ENCODE peak calls at places on chromosomes 12 and 14, in five cellular contexts. W is cardiac fibroblast, E is fibroblast of mammary gland, F is neural crest cell, X is GM13976. M is an unnamed sample.

GRCh38 chr14:91367173-91368171 is 50.1 kb downstream of the CCDC88C start:
- DNase-seq in W (peak), E (no peak), F (no peak), X (peak), M (peak)

GRCh38 chr12:48880647-48881046 is 15.0 kb upstream of the RND1 start:
- DNase-seq in W (no peak), E (no peak), F (no peak), X (no peak), M (no peak)

GRCh38 chr12:30862486-30862885 is 64.1 kb upstream of the TSPAN11 start:
- DNase-seq in W (peak), E (peak), F (no peak), X (no peak), M (no peak)

GRCh38 chr12:99035776-99036175 is 390.7 kb downstream of the APAF1 start:
- DNase-seq in W (no peak), E (no peak), F (no peak), X (no peak), M (no peak)

GRCh38 chr12:50764116-50764860 is 387 bp downstream of the ATF1 start:
- DNase-seq in W (peak), E (peak), F (peak), X (no peak), M (no peak)

GRCh38 chr14:50117456-50117855 is 1.1 kb upstream of the VCPKMT start:
- DNase-seq in W (no peak), E (no peak), F (no peak), X (no peak), M (no peak)

GRCh38 chr12:76441016-76441415 is 92.8 kb upstream of the BBS10 start:
- DNase-seq in W (no peak), E (no peak), F (no peak), X (no peak), M (no peak)

GRCh38 chr14:70692210-70692609 is 50.5 kb downstream of the TTC9 start:
- DNase-seq in W (no peak), E (no peak), F (no peak), X (no peak), M (no peak)

GRCh38 chr14:59187802-59188460 is 536 bp upstream of the DAAM1 start:
- DNase-seq in W (peak), E (no peak), F (peak), X (no peak), M (peak)

GRCh38 chr12:132222096-132222807 is 78.0 kb downstream of the NOC4L start:
- DNase-seq in W (peak), E (no peak), F (no peak), X (no peak), M (peak)

GRCh38 chr12:89236237-89236636 is 116.1 kb downstream of the DUSP6 start:
- DNase-seq in W (peak), E (peak), F (no peak), X (no peak), M (no peak)

GRCh38 chr14:34453226-34453625 is 8.8 kb downstream of the SPTSSA start:
- DNase-seq in W (no peak), E (no peak), F (no peak), X (no peak), M (no peak)

GRCh38 chr14:33897878-33898535 is 52.9 kb downstream of the EGLN3 start:
- DNase-seq in W (no peak), E (no peak), F (no peak), X (no peak), M (no peak)

GRCh38 chr12:109461049-109461845 is 15.9 kb downstream of the KCTD10 start:
- DNase-seq in W (peak), E (peak), F (no peak), X (peak), M (no peak)

GRCh38 chr12:68042212-68042699 is 53.0 kb downstream of the IFNG-AS1 start:
- DNase-seq in W (no peak), E (peak), F (no peak), X (peak), M (peak)

GRCh38 chr12:52380271-52380694 is 5.2 kb downstream of the KRT84 start:
- DNase-seq in W (peak), E (peak), F (peak), X (no peak), M (peak)

GRCh38 chr12:131105736-131106356 is 152.1 kb downstream of the ADGRD1 start:
- DNase-seq in W (no peak), E (no peak), F (no peak), X (no peak), M (peak)

GRCh38 chr12:79056775-79057174 is 192.2 kb downstream of the SYT1 start:
- DNase-seq in W (peak), E (peak), F (no peak), X (no peak), M (no peak)

GRCh38 chr12:27817761-27818160 is 37.7 kb upstream of the MANSC4 start:
- DNase-seq in W (no peak), E (no peak), F (no peak), X (no peak), M (no peak)

GRCh38 chr14:58243790-58244555 is 670 bp upstream of the PSMA3 start:
- DNase-seq in W (peak), E (peak), F (no peak), X (no peak), M (no peak)

GRCh38 chr12:124454735-124455134 is 112.7 kb downstream of the NCOR2 start:
- DNase-seq in W (peak), E (peak), F (no peak), X (no peak), M (no peak)

GRCh38 chr14:106094654-106095189 is 568.3 kb downstream of the TMEM121 start:
- DNase-seq in W (peak), E (no peak), F (no peak), X (peak), M (no peak)
- TF ChIP-seq CTCF in W (peak), E (no peak), F (peak), X (peak), M (no peak)

GRCh38 chr12:94649349-94650142 is 811 bp downstream of the TMCC3 start:
- DNase-seq in W (peak), E (peak), F (peak), X (peak), M (peak)
- TF ChIP-seq CTCF in W (no peak), E (no peak), F (peak), X (peak), M (peak)

GRCh38 chr12:12520278-12520677 is 42.4 kb downstream of the DUSP16 start:
- DNase-seq in W (no peak), E (no peak), F (no peak), X (no peak), M (no peak)

GRCh38 chr12:12521044-12521485 is 41.6 kb downstream of the DUSP16 start:
- DNase-seq in W (no peak), E (no peak), F (peak), X (no peak), M (no peak)

GRCh38 chr12:12524128-12524527 is 38.5 kb downstream of the DUSP16 start:
- DNase-seq in W (no peak), E (no peak), F (no peak), X (no peak), M (no peak)

GRCh38 chr12:12521923-12522322 is 40.7 kb downstream of the DUSP16 start:
- DNase-seq in W (no peak), E (no peak), F (no peak), X (no peak), M (no peak)

GRCh38 chr12:12523229-12523628 is 39.4 kb downstream of the DUSP16 start:
- DNase-seq in W (no peak), E (no peak), F (no peak), X (no peak), M (no peak)
- TF ChIP-seq CTCF in W (no peak), E (no peak), F (no peak), X (no peak), M (no peak)

GRCh38 chr14:22540286-22540685 is 48.7 kb downstream of the DAD1 start:
- DNase-seq in W (no peak), E (no peak), F (no peak), X (no peak), M (no peak)
- TF ChIP-seq CTCF in W (no peak), E (no peak), F (no peak), X (no peak), M (no peak)

GRCh38 chr12:22283508-22283907 is 51.0 kb downstream of the ST8SIA1 start:
- DNase-seq in W (no peak), E (no peak), F (no peak), X (no peak), M (no peak)
- TF ChIP-seq CTCF in W (peak), E (no peak), F (no peak), X (no peak), M (no peak)

M was measured in activated CD8-positive, alpha-beta T cell treated with anti-CD3 and anti-CD28 coated beads for 36 hours.